ENCODE peak calls at places on chromosomes 12 and 14, in ten cellular contexts. V is astrocyte of the spinal cord, J is sigmoid colon, Q is HFFc6, D is Calu3, P is MM.1S, M is cardiac muscle cell, F is WTC11, B is A673, W is endodermal cell. L is an unnamed sample.

GRCh38 chr12:49667319-49668090 is 39.7 kb downstream of the FMNL3 start:
- DNase-seq in V (peak), J (no peak), Q (peak), D (no peak), P (no peak), M (peak), F (no peak), B (no peak), W (no peak), L (no peak)

GRCh38 chr14:29529418-29529817 is 398.2 kb downstream of the PRKD1 start:
- DNase-seq in V (peak), J (no peak), Q (no peak), D (peak), P (no peak), M (peak), F (no peak), B (peak), W (peak), L (peak)

GRCh38 chr12:66648336-66648735 is 30.5 kb downstream of the GRIP1 start:
- DNase-seq in V (peak), J (no peak), Q (no peak), D (peak), P (no peak), M (peak), F (no peak), B (no peak), W (no peak), L (no peak)

GRCh38 chr12:53805801-53806200 is 54.0 kb upstream of the CISTR start:
- DNase-seq in V (no peak), J (no peak), Q (no peak), D (no peak), P (no peak), M (no peak), F (no peak), B (no peak), W (no peak), L (no peak)

GRCh38 chr12:128786741-128787391 is 36.9 kb downstream of the SLC15A4 start:
- DNase-seq in V (no peak), J (peak), Q (no peak), D (no peak), P (no peak), M (no peak), F (no peak), B (no peak), W (no peak), L (no peak)

GRCh38 chr14:71114580-71114979 is 207.3 kb downstream of the PCNX1 start:
- DNase-seq in V (no peak), J (no peak), Q (no peak), D (no peak), P (no peak), M (no peak), F (no peak), B (no peak), W (no peak), L (no peak)

GRCh38 chr12:119828300-119828699 is 48.8 kb downstream of the CIT start:
- DNase-seq in V (no peak), J (no peak), Q (no peak), D (no peak), P (peak), M (no peak), F (no peak), B (no peak), W (no peak), L (no peak)

GRCh38 chr14:42149609-42150261 is 543.1 kb downstream of the LRFN5 start:
- DNase-seq in V (no peak), J (no peak), Q (no peak), D (no peak), P (peak), M (no peak), F (no peak), B (no peak), W (no peak), L (no peak)

GRCh38 chr12:42716521-42716920 is 127.0 kb upstream of the PRICKLE1 start:
- DNase-seq in V (peak), J (no peak), Q (no peak), D (no peak), P (no peak), M (peak), F (no peak), B (no peak), W (no peak), L (no peak)

GRCh38 chr12:113369391-113369790 is 11.0 kb downstream of the PLBD2 start:
- DNase-seq in V (no peak), J (no peak), Q (no peak), D (no peak), P (no peak), M (no peak), F (no peak), B (no peak), W (no peak), L (no peak)

GRCh38 chr12:1503281-1503711 is 91.1 kb downstream of the FBXL14 start:
- DNase-seq in V (no peak), J (no peak), Q (no peak), D (no peak), P (no peak), M (no peak), F (no peak), B (no peak), W (no peak), L (no peak)

GRCh38 chr12:94621662-94622359 is 28.5 kb downstream of the TMCC3 start:
- DNase-seq in V (peak), J (no peak), Q (no peak), D (peak), P (peak), M (peak), F (no peak), B (no peak), W (peak), L (no peak)

GRCh38 chr14:56135001-56135400 is 16.8 kb downstream of the PELI2 start:
- DNase-seq in V (no peak), J (no peak), Q (no peak), D (no peak), P (no peak), M (no peak), F (no peak), B (no peak), W (no peak), L (no peak)

GRCh38 chr14:24418492-24418873 is 11.0 kb downstream of the CBLN3 start:
- DNase-seq in V (no peak), J (no peak), Q (no peak), D (no peak), P (no peak), M (peak), F (no peak), B (no peak), W (no peak), L (no peak)

GRCh38 chr14:31935406-31935805 is 141.7 kb upstream of the ARHGAP5 start:
- DNase-seq in V (no peak), J (no peak), Q (no peak), D (no peak), P (no peak), M (peak), F (no peak), B (peak), W (no peak), L (no peak)

GRCh38 chr12:109115758-109116610 is at the start of gene ACACB:
- DNase-seq in V (no peak), J (peak), Q (no peak), D (no peak), P (no peak), M (peak), F (no peak), B (no peak), W (peak), L (no peak)

GRCh38 chr12:52644078-52644415 is 8.0 kb downstream of the KRT2 start:
- DNase-seq in V (no peak), J (no peak), Q (no peak), D (no peak), P (no peak), M (no peak), F (no peak), B (no peak), W (peak), L (no peak)

GRCh38 chr14:77000340-77001235 is 27.9 kb downstream of the IRF2BPL start:
- DNase-seq in V (peak), J (peak), Q (peak), D (no peak), P (peak), M (peak), F (no peak), B (peak), W (peak), L (no peak)

GRCh38 chr14:89377544-89377943 is 39.5 kb downstream of the FOXN3 start:
- DNase-seq in V (no peak), J (no peak), Q (no peak), D (no peak), P (no peak), M (no peak), F (no peak), B (no peak), W (no peak), L (no peak)

GRCh38 chr12:116236148-116236731 is 41.3 kb downstream of the MED13L start:
- DNase-seq in V (peak), J (no peak), Q (peak), D (peak), P (peak), M (peak), F (peak), B (peak), W (peak), L (no peak)

GRCh38 chr14:106039400-106039799 is 513.0 kb downstream of the TMEM121 start:
- DNase-seq in V (no peak), J (no peak), Q (no peak), D (peak), P (no peak), M (no peak), F (no peak), B (peak), W (no peak), L (no peak)
- TF ChIP-seq CTCF in V (no peak), J (no peak), Q (no peak), D (no peak), P (no peak), M (no peak), F (no peak), B (peak), W (no peak), L (no peak)

GRCh38 chr12:59173696-59174095 is 253.4 kb upstream of the LRIG3 start:
- DNase-seq in V (no peak), J (no peak), Q (no peak), D (no peak), P (no peak), M (no peak), F (no peak), B (peak), W (no peak), L (no peak)
- TF ChIP-seq CTCF in V (peak), J (no peak), Q (peak), D (no peak), P (no peak), M (peak), F (no peak), B (no peak), W (peak), L (peak)

GRCh38 chr14:104773505-104774452 is 20.8 kb downstream of the SIVA1 start:
- DNase-seq in V (no peak), J (no peak), Q (no peak), D (no peak), P (no peak), M (no peak), F (no peak), B (no peak), W (no peak), L (no peak)
- TF ChIP-seq CTCF in V (peak), J (no peak), Q (peak), D (no peak), P (no peak), M (no peak), F (no peak), B (no peak), W (peak), L (no peak)

DNA sequence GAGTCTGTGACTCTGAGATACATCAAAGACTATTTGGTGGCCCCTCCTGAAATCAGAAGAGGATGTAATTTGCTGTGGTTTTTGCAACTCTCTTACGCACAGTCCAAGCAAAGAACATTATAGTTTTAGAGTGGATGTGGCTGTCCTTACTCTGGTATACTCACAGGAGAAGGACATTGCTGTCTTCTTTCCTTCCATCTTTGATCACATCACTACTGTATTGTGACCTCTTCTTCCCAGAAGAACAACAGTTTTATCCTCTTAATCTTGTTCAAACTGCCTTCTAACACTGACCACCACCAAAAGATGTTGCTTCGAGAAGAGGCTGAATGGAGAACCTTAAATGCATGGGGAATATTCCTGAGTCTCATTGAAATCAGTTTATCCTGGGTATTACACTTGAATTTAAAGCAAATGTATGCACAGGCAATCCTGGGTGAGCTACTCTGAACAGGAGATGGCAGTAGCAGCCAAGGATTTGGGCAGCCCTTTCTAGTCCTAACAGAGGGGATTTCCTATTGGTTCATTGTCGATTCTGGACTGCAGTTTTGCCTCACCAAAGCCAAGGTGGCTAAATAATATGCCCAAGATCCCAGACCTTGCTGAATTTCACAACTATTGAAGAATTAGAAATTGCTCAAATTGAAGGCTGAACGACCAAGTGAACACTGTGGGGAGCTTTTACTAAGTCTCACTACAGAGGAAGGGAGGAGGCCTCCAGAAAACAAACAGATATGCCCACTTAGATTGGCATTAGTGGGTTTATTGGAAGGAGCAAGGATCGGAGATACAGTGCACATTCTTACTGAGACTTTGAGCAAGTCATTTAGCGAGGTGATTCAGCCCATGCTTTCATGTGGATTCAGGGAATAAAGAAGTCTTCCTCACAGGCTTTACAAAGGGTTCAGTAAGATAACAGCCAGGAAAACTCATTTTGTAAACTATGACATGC is 282.8 kb downstream of the PAWR start:
- DNase-seq in V (peak), J (peak), Q (peak), D (peak), P (peak), M (peak), F (peak), B (peak), W (peak), L (peak)
- TF ChIP-seq CTCF in V (peak), J (peak), Q (peak), D (peak), P (peak), M (peak), F (peak), B (peak), W (peak), L (peak)

GRCh38 chr12:43847427-43847826 is 11.5 kb downstream of the TMEM117 start:
- DNase-seq in V (peak), J (no peak), Q (peak), D (no peak), P (no peak), M (no peak), F (no peak), B (peak), W (no peak), L (no peak)
- TF ChIP-seq CTCF in V (no peak), J (no peak), Q (no peak), D (no peak), P (no peak), M (no peak), F (no peak), B (no peak), W (no peak), L (no peak)

GRCh38 chr12:82757611-82758010 is 70.9 kb downstream of the TMTC2 start:
- DNase-seq in V (no peak), J (no peak), Q (no peak), D (no peak), P (no peak), M (peak), F (no peak), B (no peak), W (no peak), L (no peak)

GRCh38 chr12:82756303-82756702 is 69.6 kb downstream of the TMTC2 start:
- DNase-seq in V (no peak), J (no peak), Q (no peak), D (no peak), P (no peak), M (no peak), F (no peak), B (no peak), W (peak), L (no peak)

GRCh38 chr12:82760423-82760822 is 73.7 kb downstream of the TMTC2 start:
- DNase-seq in V (no peak), J (no peak), Q (no peak), D (no peak), P (no peak), M (no peak), F (peak), B (no peak), W (peak), L (no peak)

GRCh38 chr12:82757059-82757458 is 70.4 kb downstream of the TMTC2 start:
- DNase-seq in V (no peak), J (no peak), Q (no peak), D (no peak), P (no peak), M (peak), F (no peak), B (no peak), W (no peak), L (no peak)

GRCh38 chr12:82758743-82759142 is 72.0 kb downstream of the TMTC2 start:
- DNase-seq in V (no peak), J (no peak), Q (no peak), D (no peak), P (no peak), M (peak), F (no peak), B (peak), W (no peak), L (no peak)
- TF ChIP-seq CTCF in V (no peak), J (no peak), Q (no peak), D (no peak), P (no peak), M (no peak), F (no peak), B (peak), W (peak), L (peak)

L was measured in neural crest cell.